ENCODE peak calls at places on chromosomes 5 and 9, in eight cellular contexts. F, V, P, Q, A, K, E and M are unnamed samples.

GRCh38 chr5:142700566-142700965 is 14.7 kb upstream of the FGF1 start:
- DNase-seq in F (peak; percentile 23), V (no peak), P (no peak), Q (no peak), A (no peak), K (no peak), E (no peak), M (no peak)

GRCh38 chr9:6219981-6220380 is 4.4 kb downstream of the IL33 start:
- DNase-seq in F (no peak), V (no peak), P (no peak), Q (no peak), A (no peak), K (no peak), E (no peak), M (no peak)

GRCh38 chr5:1012900-1013237 is 4.3 kb downstream of the NKD2 start:
- DNase-seq in F (no peak), V (no peak), P (no peak), Q (no peak), A (no peak), K (no peak), E (no peak), M (no peak)

GRCh38 chr5:116799401-116799800 is 224.8 kb upstream of the SEMA6A start:
- DNase-seq in F (no peak), V (no peak), P (no peak), Q (no peak), A (no peak), K (no peak), E (no peak), M (no peak)

GRCh38 chr5:142342128-142342981 is 17.5 kb upstream of the SPRY4 start:
- DNase-seq in F (peak; percentile 54), V (no peak), P (no peak), Q (peak; percentile 92), A (no peak), K (peak; percentile 81), E (no peak), M (no peak)

GRCh38 chr5:143788401-143788800 is 23.6 kb upstream of the HMHB1 start:
- DNase-seq in F (no peak), V (no peak), P (no peak), Q (no peak), A (no peak), K (no peak), E (no peak), M (no peak)

GRCh38 chr9:110192531-110193326 is 15.2 kb downstream of the C9orf152 start:
- DNase-seq in F (no peak), V (no peak), P (peak; percentile 49), Q (no peak), A (no peak), K (peak; percentile 78), E (no peak), M (peak; percentile 66)

GRCh38 chr5:123091258-123091987 is 2.4 kb downstream of the PRDM6 start:
- DNase-seq in F (no peak), V (no peak), P (no peak), Q (no peak), A (no peak), K (peak; percentile 15), E (no peak), M (no peak)

GRCh38 chr5:6593148-6594016 is 39.5 kb downstream of the NSUN2 start:
- DNase-seq in F (peak; percentile 34), V (no peak), P (no peak), Q (no peak), A (no peak), K (no peak), E (no peak), M (no peak)

GRCh38 chr5:27015758-27016157 is 22.6 kb downstream of the CDH9 start:
- DNase-seq in F (no peak), V (no peak), P (no peak), Q (no peak), A (no peak), K (no peak), E (no peak), M (no peak)

GRCh38 chr5:151585970-151586369 is 5.2 kb downstream of the FAT2 start:
- DNase-seq in F (no peak), V (no peak), P (no peak), Q (no peak), A (no peak), K (no peak), E (no peak), M (no peak)

GRCh38 chr5:181149355-181149754 is 2.0 kb downstream of the OR2V2 start:
- DNase-seq in F (no peak), V (no peak), P (no peak), Q (no peak), A (no peak), K (no peak), E (no peak), M (no peak)

GRCh38 chr5:135221696-135222095 is 177.3 kb downstream of the MACROH2A1 start:
- DNase-seq in F (peak; percentile 22), V (no peak), P (no peak), Q (no peak), A (peak; percentile 14), K (no peak), E (no peak), M (no peak)

GRCh38 chr5:134526483-134527155 is 1.1 kb downstream of the JADE2 start:
- DNase-seq in F (peak; percentile 97), V (peak; percentile 74), P (no peak), Q (peak; percentile 83), A (peak; percentile 82), K (no peak), E (no peak), M (no peak)

DNA sequence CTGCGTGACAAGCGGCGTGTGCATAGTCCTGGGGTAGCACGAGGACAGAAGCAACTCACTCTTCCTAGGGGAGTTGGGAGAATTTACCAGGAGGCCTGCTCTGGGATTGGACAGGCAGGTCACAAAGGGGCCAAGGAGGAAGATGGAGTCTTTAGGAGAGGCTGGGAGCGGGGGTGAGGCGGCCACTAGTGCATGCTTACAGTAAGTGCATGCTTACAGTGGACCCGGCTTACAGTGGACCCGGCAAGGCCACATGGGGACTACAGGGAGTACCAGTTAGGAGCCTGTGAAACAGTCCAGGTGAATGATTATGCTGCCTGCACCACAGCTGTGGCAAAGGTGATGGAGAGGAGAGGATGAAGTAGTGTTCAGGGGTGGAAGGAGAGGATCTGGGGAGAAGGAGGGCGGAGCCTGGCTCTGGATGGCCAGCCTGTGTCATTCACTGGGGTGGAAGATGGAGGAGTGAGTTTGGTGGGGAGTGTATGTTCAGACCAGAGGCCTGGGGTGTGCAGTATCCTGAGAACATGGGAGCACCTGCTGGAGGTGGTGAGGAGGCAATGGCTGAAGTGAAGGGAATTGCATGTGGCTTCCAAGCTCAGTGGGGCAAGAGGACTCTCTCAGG is 78.7 kb downstream of the CRB2 start:
- DNase-seq in F (peak; percentile 88), V (peak; percentile 45), P (peak; percentile 9), Q (no peak), A (no peak), K (no peak), E (no peak), M (no peak)
- TF ChIP-seq CTCF in F (peak; percentile 74), V (no peak), P (peak; percentile 46), Q (no peak), A (no peak), K (no peak), E (no peak), M (peak; percentile 19)

DNA sequence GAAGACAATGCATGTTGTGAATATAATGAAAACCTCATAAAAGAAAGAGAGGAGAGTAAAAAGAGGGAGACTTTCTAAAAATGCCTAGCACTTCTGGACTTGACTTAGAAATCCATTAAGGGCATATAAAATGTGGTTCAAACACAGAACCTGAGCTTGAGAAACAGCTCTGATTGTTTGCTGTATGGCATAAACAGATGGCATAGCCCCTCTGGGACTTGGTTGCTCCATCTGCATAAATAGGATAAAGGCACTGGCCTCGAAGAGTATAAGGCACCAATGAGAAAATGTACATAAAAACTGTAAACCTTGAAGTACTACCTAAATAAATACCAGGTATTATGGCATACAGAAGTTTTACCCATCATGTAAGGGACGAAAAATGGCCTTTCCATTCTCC is 23.8 kb downstream of the MRPS27 start:
- DNase-seq in F (no peak), V (no peak), P (no peak), Q (no peak), A (no peak), K (no peak), E (no peak), M (no peak)
- H3K36me3 ChIP-seq in F (peaks cover 36% of the 10 kb centered on the region), V (peaks cover 9% of the 10 kb centered on the region), P (no peaks in the 10 kb centered on the region), Q (no peaks in the 10 kb centered on the region), A (peaks cover 17% of the 10 kb centered on the region), K (no peaks in the 10 kb centered on the region), E (peaks cover 13% of the 10 kb centered on the region), M (no peaks in the 10 kb centered on the region)

DNA sequence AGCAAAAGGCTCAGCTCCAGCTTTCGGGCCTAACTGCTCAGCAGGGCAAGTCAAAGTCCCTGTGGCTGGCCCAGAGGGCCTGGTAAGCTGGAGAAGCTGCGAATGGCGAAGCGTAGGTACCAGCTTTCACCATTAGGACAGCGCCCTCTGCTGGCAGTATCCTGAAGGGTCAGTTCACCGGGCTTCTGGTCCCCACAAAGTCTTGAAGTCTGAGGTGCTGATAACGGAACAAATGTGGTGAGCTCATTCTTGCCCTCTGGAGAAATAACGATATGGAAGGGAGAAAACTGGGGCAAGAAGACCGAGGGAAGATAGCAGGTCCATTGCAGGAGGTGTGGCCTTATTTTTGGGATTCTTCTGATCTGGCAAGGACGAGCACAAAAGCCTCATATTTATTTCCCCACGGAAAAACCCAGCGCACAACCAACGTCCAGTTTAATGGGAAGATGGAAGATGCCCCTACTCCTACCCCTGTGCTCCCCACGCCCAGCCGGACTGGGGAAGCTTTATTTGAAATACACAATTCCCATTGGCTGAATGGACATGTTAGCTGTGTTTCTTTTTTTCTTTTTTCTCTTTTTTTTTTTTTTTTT is 7.2 kb downstream of the SOWAHA start:
- DNase-seq in F (peak; percentile 98), V (peak; percentile 93), P (peak; percentile 92), Q (peak; percentile 94), A (peak; percentile 97), K (peak; percentile 90), E (peak; percentile 64), M (peak; percentile 56)
- TF ChIP-seq CTCF in F (peak; percentile 97), V (peak; percentile 89), P (peak; percentile 90), Q (peak; percentile 96), A (peak; percentile 84), K (peak; percentile 90), E (peak; percentile 93), M (peak; percentile 91)

GRCh38 chr5:96999856-97000255 is 64.0 kb downstream of the LNPEP start:
- DNase-seq in F (no peak), V (no peak), P (no peak), Q (no peak), A (no peak), K (no peak), E (no peak), M (no peak)

GRCh38 chr5:97002983-97003382 is 67.1 kb downstream of the LNPEP start:
- DNase-seq in F (no peak), V (no peak), P (no peak), Q (no peak), A (no peak), K (peak; percentile 34), E (no peak), M (no peak)

GRCh38 chr5:97004423-97005060 is 68.7 kb downstream of the LNPEP start:
- DNase-seq in F (no peak), V (no peak), P (no peak), Q (no peak), A (no peak), K (peak; percentile 10), E (no peak), M (no peak)

GRCh38 chr5:96997265-96997859 is 61.5 kb downstream of the LNPEP start:
- DNase-seq in F (no peak), V (peak; percentile 66), P (peak; percentile 32), Q (peak; percentile 24), A (no peak), K (peak; percentile 63), E (peak; percentile 20), M (peak; percentile 21)

DNA sequence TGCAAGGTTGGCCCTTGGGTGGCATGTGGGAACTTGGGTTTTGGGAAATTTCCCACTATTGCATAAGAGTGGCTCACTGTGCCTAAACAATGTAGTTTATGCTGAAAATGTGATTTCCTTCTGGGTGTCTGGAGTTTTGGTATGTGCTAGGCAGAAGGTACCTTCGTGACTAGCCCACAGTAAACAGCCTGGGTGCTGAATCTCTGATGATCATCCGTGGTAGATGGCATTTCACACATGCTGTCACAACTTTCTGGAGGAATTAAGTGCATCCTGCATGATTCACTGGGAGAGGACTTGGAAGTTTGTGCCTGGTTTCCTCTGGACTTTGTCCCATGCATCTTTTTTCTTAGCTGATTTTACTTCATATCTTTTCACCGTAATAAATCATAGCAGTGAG is 64.5 kb downstream of the LNPEP start:
- DNase-seq in F (no peak), V (no peak), P (no peak), Q (no peak), A (no peak), K (no peak), E (no peak), M (no peak)
- H3K36me3 ChIP-seq in F (peaks cover 11% of the 10 kb centered on the region), V (peaks cover 16% of the 10 kb centered on the region), P (peaks cover 6% of the 10 kb centered on the region), Q (no peaks in the 10 kb centered on the region), A (peaks cover 74% of the 10 kb centered on the region), K (no peaks in the 10 kb centered on the region), E (peaks cover 15% of the 10 kb centered on the region), M (no peaks in the 10 kb centered on the region)